ENCODE peak calls at places on chromosomes 3 and 15, in four cellular contexts. C is upper lobe of left lung, J is K562, R is sigmoid colon. G is an unnamed sample.

GRCh38 chr3:157318639-157319288 is 117.9 kb upstream of the PTX3 start:
- DNase-seq in R (no peak), J (no peak), C (no peak), G (no peak)

GRCh38 chr15:77239892-77240608 is 169.1 kb upstream of the TSPAN3 start:
- DNase-seq in J (no peak), C (no peak), R (no peak), G (no peak)

GRCh38 chr3:63333815-63334214 is 55.7 kb downstream of the SYNPR start:
- DNase-seq in R (no peak), J (no peak), C (no peak), G (no peak)

GRCh38 chr3:29649815-29650547 is 369.1 kb downstream of the RBMS3 start:
- DNase-seq in R (no peak), C (no peak), J (no peak), G (no peak)

GRCh38 chr3:196227629-196228493 is 11.5 kb downstream of the SLC51A start:
- DNase-seq in J (peak; percentile 37), R (peak; percentile 42), C (no peak), G (no peak)

GRCh38 chr3:42473083-42473932 is 29.1 kb upstream of the VIPR1 start:
- DNase-seq in C (peak; percentile 86), R (no peak), J (no peak), G (no peak)

GRCh38 chr15:70826634-70827033 is 27.3 kb downstream of the LARP6 start:
- DNase-seq in J (no peak), R (peak; percentile 80), C (peak; percentile 60), G (no peak)

GRCh38 chr3:12963869-12964712 is 109.1 kb downstream of the IQSEC1 start:
- DNase-seq in R (no peak), J (no peak), C (peak; percentile 34), G (no peak)

GRCh38 chr15:39578851-39579486 is 1.9 kb upstream of the THBS1 start:
- DNase-seq in C (no peak), J (no peak), R (peak; percentile 67), G (no peak)

GRCh38 chr15:79743032-79743431 is 153.8 kb downstream of the MTHFS start:
- DNase-seq in C (no peak), J (no peak), R (no peak), G (no peak)

GRCh38 chr3:152198655-152199054 is 70.1 kb upstream of the MBNL1 start:
- DNase-seq in J (no peak), C (no peak), R (no peak), G (no peak)

GRCh38 chr15:40769310-40770146 is at the start of gene C15orf62:
- DNase-seq in C (peak; percentile 79), R (no peak), J (no peak), G (peak; percentile 84)

GRCh38 chr3:54685213-54685612 is 242.6 kb downstream of the LRTM1 start:
- DNase-seq in C (no peak), R (no peak), J (no peak), G (no peak)

GRCh38 chr15:89345245-89345644 is 10.6 kb upstream of the POLG start:
- DNase-seq in C (no peak), R (no peak), J (no peak), G (no peak)

GRCh38 chr3:48684480-48685143 is 1.1 kb downstream of the NCKIPSD start:
- DNase-seq in C (peak; percentile 44), J (peak; percentile 38), R (peak; percentile 78), G (no peak)

GRCh38 chr3:100602506-100603444 is 6.6 kb upstream of the ADGRG7 start:
- DNase-seq in C (no peak), J (no peak), R (no peak), G (no peak)

GRCh38 chr15:85482896-85483295 is 102.5 kb downstream of the AKAP13 start:
- DNase-seq in R (no peak), J (no peak), C (no peak), G (no peak)

GRCh38 chr3:33787328-33788009 is 11.0 kb upstream of the PDCD6IP start:
- DNase-seq in J (peak; percentile 50), C (peak; percentile 54), R (peak; percentile 73), G (peak; percentile 49)

GRCh38 chr3:111695584-111696213 is 100.6 kb upstream of the ZBED2 start:
- DNase-seq in J (no peak), R (no peak), C (no peak), G (no peak)

GRCh38 chr15:83890584-83890983 is 236.7 kb downstream of the ADAMTSL3 start:
- DNase-seq in C (no peak), R (peak; percentile 73), J (no peak), G (no peak)

GRCh38 chr3:160035757-160036156 is 47.1 kb downstream of the IL12A start:
- DNase-seq in R (no peak), C (no peak), J (no peak), G (no peak)

GRCh38 chr3:147521646-147522045 is 112.5 kb downstream of the ZIC1 start:
- DNase-seq in R (no peak), J (no peak), C (no peak), G (no peak)

GRCh38 chr15:57592426-57592825 is 722 bp downstream of the MYZAP start:
- DNase-seq in J (no peak), R (no peak), C (no peak), G (no peak)

GRCh38 chr3:117898722-117899121 is 1135.9 kb downstream of the IGSF11 start:
- DNase-seq in C (no peak), R (no peak), J (peak; percentile 4), G (no peak)

GRCh38 chr15:64151727-64152506 is at the start of gene SNX22:
- DNase-seq in J (no peak), R (no peak), C (no peak), G (no peak)

GRCh38 chr3:46663611-46664135 is 29.8 kb downstream of the ALS2CL start:
- DNase-seq in J (no peak), C (no peak), R (peak; percentile 49), G (no peak)

GRCh38 chr3:187042874-187043458 is 96.3 kb downstream of the RPL39L start:
- DNase-seq in J (no peak), R (no peak), C (no peak), G (no peak)
- TF ChIP-seq POLR2AphosphoS5 in J (no peak), R (no peak), C (no peak), G (no peak)

GRCh38 chr3:140821493-140821892 is 120.1 kb upstream of the SLC25A36 start:
- DNase-seq in R (no peak), C (no peak), J (no peak), G (no peak)

GRCh38 chr3:140822381-140823047 is 119.1 kb upstream of the SLC25A36 start:
- DNase-seq in J (no peak), R (no peak), C (no peak), G (no peak)

GRCh38 chr3:140816372-140816771 is 125.3 kb upstream of the SLC25A36 start:
- DNase-seq in C (no peak), R (no peak), J (no peak), G (no peak)

DNA sequence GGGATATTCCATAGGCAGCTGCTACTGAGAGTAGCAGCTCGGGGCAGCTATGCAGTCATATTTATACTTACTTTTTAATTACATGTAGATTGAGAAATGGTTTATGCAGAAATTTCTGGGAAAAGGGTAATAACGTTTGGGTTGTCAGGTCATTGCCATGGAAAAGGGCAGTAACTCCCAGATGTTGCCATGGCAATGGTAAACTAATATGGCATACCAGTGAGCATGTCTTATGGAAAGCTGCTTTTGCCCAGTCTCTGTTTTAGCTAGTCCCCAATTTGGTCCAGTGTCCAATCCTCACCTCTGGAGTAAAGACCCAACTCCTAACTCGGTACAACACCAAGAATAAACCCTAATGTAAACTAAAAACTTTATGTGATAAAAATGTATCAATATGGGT is 124.8 kb upstream of the SLC25A36 start:
- DNase-seq in J (no peak), C (no peak), R (no peak), G (no peak)
- H3K4me3 ChIP-seq in J (no peak overlapping the region), C (no peak overlapping the region), R (no peak overlapping the region), G (no peak overlapping the region)

GRCh38 chr3:74542441-74542840 is 72.0 kb downstream of the CNTN3 start:
- DNase-seq in C (no peak), J (no peak), R (no peak), G (no peak)
- TF ChIP-seq POLR2AphosphoS5 in C (no peak), J (no peak), R (no peak), G (no peak)

GRCh38 chr3:143081365-143081764 is 38.2 kb upstream of the CHST2 start:
- DNase-seq in J (no peak), C (no peak), R (no peak), G (no peak)
- H3K4me3 ChIP-seq in J (no peak overlapping the region), C (no peak overlapping the region), R (no peak overlapping the region), G (no peak overlapping the region)

DNA sequence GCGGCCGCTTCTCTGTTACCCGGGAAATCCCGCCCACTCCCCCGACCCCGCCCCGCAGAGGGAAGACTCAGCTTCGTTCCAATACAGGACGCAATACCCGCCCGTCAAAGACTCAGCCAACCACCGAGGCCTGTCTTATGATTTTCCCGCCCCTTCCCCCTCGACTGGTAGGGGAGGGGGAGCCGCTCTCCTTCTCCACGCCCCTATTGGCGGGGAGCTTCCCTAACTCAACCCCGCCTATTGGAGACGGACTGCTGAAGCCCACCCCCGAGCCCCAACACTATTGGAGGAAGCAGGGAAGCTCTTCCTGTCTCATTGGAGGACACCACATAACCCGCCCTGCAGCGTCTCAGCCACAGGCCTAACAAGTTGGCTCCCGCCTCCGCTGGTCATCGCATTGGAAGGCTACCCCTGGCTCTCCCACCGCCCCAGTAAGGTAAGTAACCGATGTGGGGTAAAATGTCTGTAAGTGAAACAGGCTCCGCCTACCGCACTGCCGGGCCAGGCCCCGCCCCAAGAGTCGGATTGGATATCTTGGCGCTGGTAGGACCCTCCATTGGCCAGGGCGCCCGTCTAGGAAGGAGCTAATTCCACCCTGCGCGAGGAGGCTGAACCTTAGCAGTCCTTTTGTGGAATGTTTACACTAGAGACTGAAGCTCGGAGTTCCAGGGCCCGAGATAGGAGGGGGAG is at the start of gene SIN3A:
- DNase-seq in R (peak; percentile 100), C (peak; percentile 100), J (peak; percentile 74), G (peak; percentile 100)
- TF ChIP-seq POLR2AphosphoS5 in R (peak; percentile 63), C (peak; percentile 3), J (no peak), G (peak; percentile 47)

GRCh38 chr3:52442409-52443267 is 2.3 kb downstream of the SEMA3G start:
- DNase-seq in R (peak; percentile 30), J (no peak), C (no peak), G (no peak)
- H3K4me3 ChIP-seq in R (peak overlapping the region; percentile 13), J (no peak overlapping the region), C (peak overlapping the region; percentile 58), G (no peak overlapping the region)

DNA sequence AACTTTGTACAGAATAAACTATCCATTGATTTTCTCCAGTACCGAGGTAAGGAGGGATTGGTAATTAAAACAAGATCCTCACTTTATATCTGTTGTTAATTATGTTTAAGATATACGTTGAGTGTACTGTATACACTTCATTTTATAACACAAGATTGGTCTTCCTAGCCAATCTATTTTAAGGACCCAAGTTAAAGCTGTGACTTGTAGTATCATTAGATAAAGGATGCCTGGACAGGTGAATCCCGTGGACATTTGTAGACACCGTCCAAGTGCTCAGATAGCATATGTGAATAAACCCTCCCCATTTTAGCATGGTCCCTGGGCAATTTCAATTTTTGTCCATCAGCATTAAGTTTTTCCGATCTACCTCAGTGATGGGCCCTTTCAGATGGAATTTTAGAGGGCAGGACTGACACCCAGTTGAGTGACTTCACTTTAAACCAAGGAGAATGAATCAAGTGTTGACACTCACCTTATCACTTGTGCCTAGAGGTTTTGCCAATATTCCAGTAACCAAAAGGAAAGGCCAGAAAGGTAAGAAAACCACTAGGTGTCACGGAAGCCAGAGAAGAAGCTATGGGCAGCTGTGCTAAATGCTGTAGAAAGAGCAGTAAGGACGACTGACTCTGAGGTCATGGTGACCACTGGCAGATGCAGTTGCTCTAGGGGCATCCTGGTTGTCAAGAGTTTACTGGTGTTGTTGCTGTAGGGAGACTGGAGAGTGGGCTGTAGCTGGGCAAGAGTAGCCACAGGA is 9.2 kb downstream of the AHSG start:
- DNase-seq in J (no peak), R (no peak), C (no peak), G (no peak)
- TF ChIP-seq POLR2AphosphoS5 in J (no peak), R (no peak), C (no peak), G (no peak)

GRCh38 chr3:141076821-141077571 is 25.8 kb downstream of the SPSB4 start:
- DNase-seq in J (no peak), R (peak; percentile 76), C (peak; percentile 72), G (no peak)
- H3K4me3 ChIP-seq in J (no peak overlapping the region), R (peak overlapping the region; percentile 45), C (peak overlapping the region; percentile 31), G (peak overlapping the region; percentile 32)